ENCODE peak calls at places on chromosomes 4 and X, in seven cellular contexts. H, L, I, D, S, A and G are unnamed samples.

GRCh38 chr4:177448850-177449249 is 6.6 kb upstream of the AGA start:
- DNase-seq in I (no peak), D (peak), H (peak), A (peak), S (peak), L (no peak), G (peak)

GRCh38 chr4:5980436-5981155 is 37.6 kb downstream of the C4orf50 start:
- DNase-seq in D (peak), I (no peak), S (no peak), L (no peak), H (no peak), A (no peak), G (no peak)

GRCh38 chr4:182306792-182307507 is 63.7 kb downstream of the TENM3 start:
- DNase-seq in I (no peak), A (peak), S (peak), H (peak), D (no peak), L (no peak), G (peak)

GRCh38 chr4:116118216-116118615 is 967.2 kb downstream of the TRAM1L1 start:
- DNase-seq in S (no peak), I (no peak), H (peak), L (no peak), D (no peak), A (no peak), G (no peak)

GRCh38 chrX:49176421-49177326 is 5.0 kb downstream of the PLP2 start:
- DNase-seq in I (no peak), S (no peak), D (no peak), L (no peak), H (no peak), A (no peak), G (no peak)

GRCh38 chr4:8771666-8772065 is 100.0 kb downstream of the HMX1 start:
- DNase-seq in D (no peak), I (no peak), L (no peak), H (no peak), S (no peak), A (no peak), G (no peak)

GRCh38 chr4:176548571-176548970 is 228.8 kb downstream of the SPCS3 start:
- DNase-seq in L (no peak), I (no peak), H (peak), S (peak), A (peak), D (no peak), G (peak)

GRCh38 chrX:153694687-153695270 is 7.1 kb downstream of the SLC6A8 start:
- DNase-seq in D (no peak), H (no peak), I (no peak), A (no peak), S (no peak), L (no peak), G (no peak)

GRCh38 chr4:183987529-183987946 is 82.4 kb downstream of the STOX2 start:
- DNase-seq in A (peak), S (peak), D (peak), L (peak), I (peak), H (peak), G (peak)

GRCh38 chrX:15675490-15675921 is 10.9 kb upstream of the CLTRN start:
- DNase-seq in S (peak), L (peak), A (no peak), I (peak), D (no peak), H (no peak), G (peak)

GRCh38 chr4:109091754-109092409 is 210.6 kb downstream of the COL25A1 start:
- DNase-seq in A (no peak), L (no peak), H (no peak), I (no peak), S (no peak), D (no peak), G (no peak)

GRCh38 chr4:52037730-52038108 is 380 bp downstream of the SGCB start:
- DNase-seq in L (no peak), H (peak), A (peak), I (peak), D (peak), S (no peak), G (no peak)

DNA sequence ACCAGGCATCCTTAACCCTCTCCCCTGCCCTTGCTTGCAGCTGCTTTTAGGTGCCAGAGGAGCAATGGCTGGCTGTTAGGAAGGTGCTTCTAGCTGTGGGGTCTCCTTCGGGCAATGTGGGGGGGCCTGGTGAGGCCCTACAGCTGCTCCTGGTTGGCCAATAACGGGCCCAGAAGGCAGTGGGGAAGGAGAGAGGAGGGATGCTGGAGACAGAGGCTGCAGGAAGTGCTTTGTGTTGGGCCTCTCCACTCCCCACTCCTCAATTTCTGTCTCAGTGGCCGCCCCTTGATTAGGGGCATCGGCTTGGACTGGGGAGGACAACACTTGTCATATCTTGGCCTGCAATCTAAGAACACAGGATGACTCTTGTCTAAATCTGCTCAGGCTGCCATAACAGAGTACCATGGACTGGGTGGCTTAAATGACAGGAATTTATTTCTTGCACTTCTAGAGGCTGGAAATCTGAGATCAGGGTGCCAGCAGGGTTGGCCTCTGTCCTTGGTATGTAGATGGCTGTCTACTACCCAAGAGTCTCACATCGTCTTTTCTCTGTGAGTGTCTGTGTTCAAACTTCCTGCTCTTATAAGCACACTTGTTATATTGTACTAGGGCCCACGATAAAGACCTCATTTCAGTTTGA is 374.3 kb downstream of the MID1IP1 start:
- DNase-seq in D (no peak), A (no peak), H (no peak), I (no peak), L (no peak), S (no peak), G (no peak)
- H3K4me3 ChIP-seq in D (no peak), A (no peak), H (no peak), I (no peak), L (no peak), S (no peak), G (no peak)

GRCh38 chr4:140756292-140757219 is at the start of gene TBC1D9:
- DNase-seq in S (peak), A (peak), L (peak), D (peak), I (peak), H (peak), G (no peak)
- TF ChIP-seq CTCF in S (no peak), A (no peak), L (no peak), D (no peak), I (no peak), H (no peak), G (no peak)

GRCh38 chrX:114580336-114580735 is 3.5 kb upstream of the HTR2C start:
- DNase-seq in A (no peak), S (no peak), H (no peak), D (peak), L (no peak), I (no peak), G (no peak)

GRCh38 chrX:114583646-114584433 is at the start of gene HTR2C:
- DNase-seq in I (no peak), A (no peak), S (no peak), D (no peak), H (no peak), L (no peak), G (no peak)

GRCh38 chrX:114582264-114582632 is 1.6 kb upstream of the HTR2C start:
- DNase-seq in D (no peak), H (no peak), S (no peak), A (no peak), I (no peak), L (no peak), G (no peak)

GRCh38 chrX:114582698-114583395 is 1.0 kb upstream of the HTR2C start:
- DNase-seq in I (no peak), H (no peak), D (no peak), S (no peak), A (no peak), L (no peak), G (no peak)

DNA sequence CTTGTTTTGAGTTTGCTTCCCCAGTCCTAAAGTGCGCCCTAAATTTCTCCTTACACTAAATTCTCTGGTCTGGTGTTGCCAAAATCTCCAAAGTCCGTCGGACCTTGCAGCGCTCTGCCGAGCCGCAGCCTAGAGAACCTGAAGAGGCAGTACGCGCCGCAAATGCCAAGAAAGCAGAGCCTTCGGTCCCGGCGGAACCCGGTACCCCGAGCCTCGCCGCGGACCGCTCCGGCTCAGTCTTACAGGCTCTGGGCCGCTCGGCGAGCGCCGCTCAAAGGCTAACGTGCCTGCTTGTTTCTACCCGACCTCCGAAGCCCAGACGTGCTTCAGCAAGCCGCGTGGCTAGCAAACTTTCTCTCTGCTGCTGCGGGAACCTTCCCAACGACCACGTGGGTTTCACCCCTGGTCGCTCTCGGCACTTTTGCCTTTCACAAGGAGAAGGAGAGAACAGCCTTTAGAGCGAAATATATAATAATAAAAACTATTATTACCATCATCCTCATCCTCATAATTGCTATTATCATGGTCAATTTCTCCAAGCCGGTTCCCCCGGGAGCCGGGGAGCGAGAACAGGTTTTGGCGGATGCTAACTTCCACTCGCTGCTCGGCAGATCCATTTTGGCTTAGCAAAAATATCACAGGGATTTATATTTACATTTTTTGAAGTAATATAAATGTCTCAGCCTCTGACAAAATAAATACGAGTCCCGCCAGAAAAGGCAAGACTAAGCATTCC is 2.2 kb upstream of the HTR2C start:
- DNase-seq in H (no peak), D (no peak), L (no peak), I (no peak), A (no peak), S (no peak), G (no peak)
- H3K4me3 ChIP-seq in H (no peak), D (no peak), L (peak), I (no peak), A (no peak), S (no peak), G (no peak)

GRCh38 chrX:140447150-140447549 is 57.7 kb downstream of the SOX3 start:
- DNase-seq in D (no peak), H (no peak), I (no peak), S (no peak), L (no peak), A (no peak), G (no peak)
- TF ChIP-seq CTCF in D (no peak), H (no peak), I (no peak), S (no peak), L (no peak), A (no peak), G (no peak)

GRCh38 chrX:83508526-83509245 is 596 bp downstream of the POU3F4 start:
- DNase-seq in L (no peak), A (no peak), H (no peak), D (no peak), I (no peak), S (no peak), G (no peak)
- H3K4me3 ChIP-seq in L (peak), A (no peak), H (peak), D (no peak), I (no peak), S (no peak), G (no peak)

DNA sequence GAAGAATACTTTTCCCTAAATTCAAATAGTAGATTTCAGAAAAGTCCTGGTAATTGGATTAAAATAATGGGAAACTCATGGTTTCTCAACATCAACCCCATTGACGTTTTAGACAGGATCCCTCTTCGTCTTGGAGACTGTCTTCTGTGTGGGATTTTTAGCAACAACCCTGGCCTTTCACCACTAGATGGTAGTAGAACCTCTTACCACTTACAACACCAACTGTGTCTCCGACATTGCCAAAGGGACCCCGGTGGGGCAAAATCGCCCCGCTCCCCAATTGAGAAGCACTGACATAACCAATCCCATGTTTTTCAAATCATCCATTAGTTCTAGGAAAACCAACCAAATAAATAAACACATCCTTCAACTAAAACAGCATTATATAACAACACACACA is 16.9 kb upstream of the ANOS1 start:
- DNase-seq in I (no peak), H (peak), L (no peak), S (no peak), A (peak), D (peak), G (no peak)
- TF ChIP-seq CTCF in I (peak), H (peak), L (no peak), S (peak), A (peak), D (peak), G (peak)

DNA sequence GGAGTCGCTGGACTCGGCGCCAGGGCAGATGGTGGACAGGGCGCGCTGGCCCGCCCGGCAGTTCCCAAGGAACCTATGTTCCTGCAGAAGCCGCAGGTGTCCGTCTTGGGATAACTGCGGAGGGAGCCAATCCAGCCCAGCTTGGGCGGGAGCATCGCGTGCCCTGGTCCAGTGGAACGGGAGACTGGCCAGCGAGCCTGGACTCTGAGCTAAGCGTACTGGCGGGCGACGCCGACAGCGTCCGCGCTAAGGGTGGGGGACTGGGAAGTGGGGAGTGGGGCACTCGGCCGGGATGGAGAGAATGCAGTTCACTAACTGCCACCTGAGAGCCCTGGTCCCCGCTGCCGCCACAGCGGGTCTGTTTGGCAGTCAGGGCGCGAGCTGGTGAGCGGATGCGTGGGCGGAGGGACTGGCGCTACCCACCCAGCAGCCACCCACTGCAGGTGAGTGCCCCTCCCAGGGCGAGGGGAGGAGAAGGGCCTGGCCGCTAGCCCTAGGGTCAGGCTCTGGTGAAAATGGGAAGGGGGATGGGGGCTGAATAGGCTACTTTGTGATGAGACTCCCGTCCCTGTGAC is 1.3 kb upstream of the MAMLD1 start:
- DNase-seq in D (peak), L (no peak), H (no peak), A (peak), I (peak), S (no peak), G (no peak)
- H3K4me3 ChIP-seq in D (peak), L (peak), H (peak), A (peak), I (peak), S (peak), G (peak)

GRCh38 chrX:54640103-54640428 is 110.0 kb downstream of the GNL3L start:
- DNase-seq in I (no peak), A (no peak), D (no peak), L (no peak), H (no peak), S (no peak), G (no peak)
- TF ChIP-seq CTCF in I (no peak), A (no peak), D (no peak), L (no peak), H (no peak), S (no peak), G (no peak)

DNA sequence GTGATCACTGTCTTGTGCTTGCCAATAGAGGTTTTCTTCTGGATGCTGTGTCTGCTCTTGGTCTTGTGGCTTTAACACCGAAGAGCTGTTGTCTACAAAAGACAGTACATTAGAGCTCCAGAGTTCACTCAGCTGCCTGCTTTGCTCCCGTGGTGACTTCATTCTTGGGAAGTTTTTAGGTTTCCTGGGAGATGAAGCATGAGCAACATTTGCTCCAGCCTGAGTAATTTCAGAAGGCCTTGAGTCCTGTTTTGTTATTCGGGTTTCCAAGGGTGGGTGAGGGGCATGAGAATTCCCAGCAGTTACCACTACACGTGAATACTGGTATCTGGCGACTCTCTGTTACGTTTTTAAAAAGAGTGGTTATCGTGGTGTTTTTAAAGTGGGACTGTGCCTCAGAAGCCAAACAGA is 189.2 kb downstream of the SHROOM3 start:
- DNase-seq in D (peak), H (peak), S (peak), A (peak), L (peak), I (peak), G (peak)
- H3K4me3 ChIP-seq in D (no peak), H (no peak), S (no peak), A (no peak), L (peak), I (no peak), G (peak)

GRCh38 chrX:106415276-106415895 is 196.4 kb upstream of the RADX start:
- DNase-seq in H (peak), A (peak), D (peak), I (no peak), S (no peak), L (no peak), G (no peak)
- TF ChIP-seq CTCF in H (peak), A (peak), D (peak), I (peak), S (peak), L (no peak), G (peak)